ENCODE peak calls at places on chromosomes 12 and 14, in eight cellular contexts. I, M, Q, T, G, U, B and R are unnamed samples.

GRCh38 chr14:73248294-73248868 is 11.1 kb downstream of the PAPLN start:
- DNase-seq in I (no peak), M (no peak), Q (no peak), T (no peak), G (peak), U (peak), B (no peak), R (no peak)

GRCh38 chr14:91750634-91751198 is 18.8 kb upstream of the CATSPERB start:
- DNase-seq in I (no peak), M (no peak), Q (no peak), T (no peak), G (no peak), U (no peak), B (no peak), R (no peak)

GRCh38 chr14:68084256-68084655 is 264.7 kb downstream of the RAD51B start:
- DNase-seq in I (no peak), M (no peak), Q (peak), T (no peak), G (no peak), U (peak), B (no peak), R (no peak)

GRCh38 chr12:105538880-105539279 is 208.4 kb downstream of the C12orf75 start:
- DNase-seq in I (no peak), M (no peak), Q (no peak), T (no peak), G (no peak), U (peak), B (no peak), R (no peak)

GRCh38 chr12:80778005-80778541 is 61.4 kb downstream of the MYF5 start:
- DNase-seq in I (no peak), M (peak), Q (no peak), T (peak), G (no peak), U (peak), B (peak), R (peak)

GRCh38 chr12:29309320-29309902 is 71.6 kb downstream of the ERGIC2 start:
- DNase-seq in I (no peak), M (no peak), Q (no peak), T (no peak), G (peak), U (peak), B (peak), R (no peak)

GRCh38 chr12:98653866-98654493 is 8.9 kb downstream of the APAF1 start:
- DNase-seq in I (peak), M (no peak), Q (peak), T (no peak), G (peak), U (peak), B (peak), R (peak)

GRCh38 chr14:36091096-36091495 is 85.4 kb downstream of the PTCSC3 start:
- DNase-seq in I (no peak), M (no peak), Q (no peak), T (no peak), G (no peak), U (peak), B (no peak), R (no peak)

GRCh38 chr14:50396636-50397460 is at the start of gene CDKL1:
- DNase-seq in I (peak), M (peak), Q (peak), T (no peak), G (no peak), U (peak), B (peak), R (no peak)

GRCh38 chr12:100127766-100128508 is 14.7 kb downstream of the BLTP3B start:
- DNase-seq in I (no peak), M (no peak), Q (no peak), T (no peak), G (peak), U (peak), B (peak), R (no peak)

GRCh38 chr14:92340938-92341337 is 18.0 kb downstream of the SLC24A4 start:
- DNase-seq in I (no peak), M (no peak), Q (no peak), T (no peak), G (no peak), U (no peak), B (no peak), R (no peak)

GRCh38 chr14:77761205-77761931 is 412 bp upstream of the SNW1 start:
- DNase-seq in I (no peak), M (peak), Q (peak), T (no peak), G (peak), U (peak), B (peak), R (no peak)

GRCh38 chr12:11958216-11959091 is 112.3 kb upstream of the BCL2L14 start:
- DNase-seq in I (no peak), M (no peak), Q (no peak), T (no peak), G (no peak), U (peak), B (peak), R (no peak)

GRCh38 chr12:128969480-128970055 is 116.3 kb downstream of the GLT1D1 start:
- DNase-seq in I (no peak), M (peak), Q (peak), T (peak), G (peak), U (no peak), B (no peak), R (no peak)

GRCh38 chr12:57716305-57716704 is 22.2 kb downstream of the AGAP2 start:
- DNase-seq in I (no peak), M (no peak), Q (no peak), T (no peak), G (no peak), U (no peak), B (no peak), R (no peak)

GRCh38 chr14:54329082-54329695 is 67.6 kb upstream of the CDKN3 start:
- DNase-seq in I (peak), M (peak), Q (peak), T (peak), G (peak), U (peak), B (peak), R (peak)

GRCh38 chr12:75058228-75058627 is 151.4 kb downstream of the KCNC2 start:
- DNase-seq in I (no peak), M (no peak), Q (no peak), T (no peak), G (no peak), U (no peak), B (no peak), R (no peak)

GRCh38 chr12:127355061-127355820 is 911.7 kb upstream of the TMEM132C start:
- DNase-seq in I (peak), M (peak), Q (peak), T (no peak), G (no peak), U (peak), B (no peak), R (peak)

GRCh38 chr12:16348435-16349131 is 1.1 kb downstream of the MGST1 start:
- DNase-seq in I (no peak), M (no peak), Q (peak), T (no peak), G (peak), U (no peak), B (no peak), R (no peak)

GRCh38 chr14:92962031-92962830 is 39.3 kb downstream of the CHGA start:
- DNase-seq in I (no peak), M (no peak), Q (no peak), T (no peak), G (no peak), U (no peak), B (no peak), R (no peak)

GRCh38 chr12:52515319-52515646 is 4.9 kb downstream of the KRT5 start:
- DNase-seq in I (no peak), M (no peak), Q (no peak), T (no peak), G (no peak), U (no peak), B (no peak), R (no peak)

GRCh38 chr12:69570000-69570516 is 15.2 kb upstream of the CCT2 start:
- DNase-seq in I (no peak), M (no peak), Q (no peak), T (no peak), G (no peak), U (peak), B (no peak), R (no peak)

GRCh38 chr14:64611358-64612020 is 61.7 kb downstream of the PPP1R36 start:
- DNase-seq in I (no peak), M (no peak), Q (no peak), T (no peak), G (no peak), U (peak), B (no peak), R (no peak)

GRCh38 chr12:6554990-6555691 is 701 bp downstream of the IFFO1 start:
- DNase-seq in I (no peak), M (peak), Q (peak), T (no peak), G (peak), U (no peak), B (no peak), R (no peak)

GRCh38 chr14:103281496-103282231 is 52.4 kb upstream of the EIF5 start:
- DNase-seq in I (no peak), M (peak), Q (peak), T (no peak), G (no peak), U (peak), B (peak), R (no peak)

GRCh38 chr14:80621701-80622100 is 319.8 kb downstream of the CEP128 start:
- DNase-seq in I (no peak), M (no peak), Q (no peak), T (no peak), G (no peak), U (peak), B (no peak), R (no peak)

GRCh38 chr14:60965402-60965801 is 15.5 kb downstream of the TRMT5 start:
- DNase-seq in I (no peak), M (no peak), Q (no peak), T (no peak), G (no peak), U (peak), B (no peak), R (no peak)

GRCh38 chr14:94045563-94046345 is 19.6 kb downstream of the OTUB2 start:
- DNase-seq in I (no peak), M (peak), Q (no peak), T (no peak), G (no peak), U (no peak), B (no peak), R (no peak)

GRCh38 chr12:49871263-49871561 is 28.3 kb upstream of the BCDIN3D start:
- DNase-seq in I (no peak), M (no peak), Q (no peak), T (no peak), G (no peak), U (no peak), B (no peak), R (no peak)

GRCh38 chr14:34536951-34537676 is 2.4 kb downstream of the EAPP start:
- DNase-seq in I (no peak), M (no peak), Q (no peak), T (no peak), G (no peak), U (peak), B (no peak), R (no peak)

GRCh38 chr14:20794644-20795369 is 7.8 kb downstream of the RNASE1 start:
- DNase-seq in I (no peak), M (no peak), Q (no peak), T (no peak), G (no peak), U (no peak), B (peak), R (no peak)

GRCh38 chr12:108602209-108602705 is 4.4 kb upstream of the TMEM119 start:
- DNase-seq in I (no peak), M (no peak), Q (no peak), T (no peak), G (no peak), U (no peak), B (no peak), R (no peak)

GRCh38 chr12:83823386-83824045 is 1089.1 kb downstream of the SLC6A15 start:
- DNase-seq in I (peak), M (peak), Q (peak), T (no peak), G (peak), U (no peak), B (peak), R (peak)